ENCODE peak calls at places on chromosomes 12 and 14, in five cellular contexts. F is prostate gland, U is lower lobe of right lung, G is uterus, Z is iPS DF 6.9. D is an unnamed sample. For H3K4me1, the result is how much of the 10 kb centered on the place peaks cover.

GRCh38 chr14:30620178-30620577 is 1.9 kb upstream of the SCFD1 start:
- DNase-seq in Z (no peak), G (no peak), U (no peak), F (no peak), D (no peak)

GRCh38 chr12:98002887-98003493 is 512.4 kb upstream of the TMPO start:
- DNase-seq in G (no peak), U (no peak), F (peak), Z (peak), D (no peak)

GRCh38 chr14:29352681-29353080 is 575.0 kb downstream of the PRKD1 start:
- DNase-seq in F (no peak), U (no peak), G (no peak), Z (no peak), D (no peak)

GRCh38 chr12:91307957-91308705 is 125.5 kb upstream of the DCN start:
- DNase-seq in Z (no peak), F (no peak), U (no peak), G (no peak), D (no peak)

GRCh38 chr14:72045271-72045670 is 113.0 kb downstream of the RGS6 start:
- DNase-seq in F (no peak), G (no peak), Z (no peak), U (no peak), D (no peak)

GRCh38 chr14:93369393-93370266 is 22.6 kb downstream of the COX8C start:
- DNase-seq in F (no peak), Z (no peak), U (no peak), G (no peak), D (no peak)

GRCh38 chr12:43586646-43587245 is 34.7 kb upstream of the ADAMTS20 start:
- DNase-seq in F (no peak), U (no peak), Z (no peak), G (no peak), D (no peak)

GRCh38 chr14:102594514-102595175 is 2.2 kb downstream of the RCOR1 start:
- DNase-seq in G (peak), U (peak), F (peak), Z (no peak), D (peak)

GRCh38 chr12:111887916-111888745 is 46.1 kb downstream of the MAPKAPK5 start:
- DNase-seq in F (no peak), U (peak), Z (no peak), G (no peak), D (peak)

GRCh38 chr12:93440043-93440835 is 1.5 kb downstream of the UBE2N start:
- DNase-seq in Z (no peak), G (no peak), F (no peak), U (no peak), D (no peak)

GRCh38 chr14:47149326-47149725 is 497.7 kb upstream of the RPL10L start:
- DNase-seq in G (no peak), U (no peak), Z (no peak), F (no peak), D (no peak)

GRCh38 chr14:31992051-31992450 is 85.1 kb upstream of the ARHGAP5 start:
- DNase-seq in G (peak), U (no peak), Z (no peak), F (no peak), D (no peak)

DNA sequence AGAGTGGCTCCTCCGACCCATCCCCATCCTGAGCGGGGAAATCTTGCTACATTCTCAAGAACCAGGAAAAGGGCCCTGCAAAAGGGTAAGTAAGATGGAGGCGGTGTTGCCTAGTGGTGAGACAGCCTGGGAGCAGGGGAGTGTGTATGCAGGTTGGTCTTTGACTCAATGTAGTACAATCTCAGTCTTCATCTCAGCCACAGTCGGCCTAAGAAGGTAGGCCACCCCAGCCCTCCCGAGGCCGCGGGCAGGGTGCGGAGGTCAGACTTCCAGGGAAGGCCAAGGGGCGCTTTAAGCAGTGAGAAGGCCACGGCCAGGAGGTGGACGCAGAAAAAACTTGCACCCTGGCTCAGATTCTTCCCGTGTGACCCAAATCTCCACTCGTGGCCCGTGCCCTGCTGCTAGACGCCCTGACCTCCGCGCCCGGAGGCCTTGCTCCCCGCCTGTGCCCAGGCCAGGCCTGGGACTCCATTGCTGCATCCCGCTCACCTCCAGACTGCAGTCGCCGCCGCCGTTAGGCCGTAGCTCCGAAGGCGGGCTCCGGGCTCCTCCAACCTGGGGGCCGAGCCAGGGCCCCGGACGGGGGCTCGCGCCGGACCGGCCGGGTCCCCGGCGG is 435 bp downstream of the FOXM1 start:
- DNase-seq in F (no peak), Z (no peak), U (no peak), G (no peak), D (no peak)
- H3K27ac ChIP-seq in F (peak), Z (no peak), U (peak), G (peak), D (no peak)

GRCh38 chr12:108310489-108310888 is 28.6 kb downstream of the CMKLR1 start:
- DNase-seq in Z (no peak), G (no peak), U (no peak), F (no peak), D (no peak)
- H3K4me1 ChIP-seq in Z (under half), G (under half), U (half or more), F (under half), D (under half)

GRCh38 chr14:105471823-105472495 is 2.7 kb upstream of the CRIP2 start:
- DNase-seq in F (no peak), G (no peak), Z (no peak), U (no peak), D (no peak)

GRCh38 chr14:105473677-105474477 is 744 bp upstream of the CRIP2 start:
- DNase-seq in U (peak), F (peak), Z (peak), G (peak), D (peak)

GRCh38 chr14:105472496-105472991 is 2.1 kb upstream of the CRIP2 start:
- DNase-seq in F (no peak), Z (no peak), U (peak), G (no peak), D (peak)

GRCh38 chr14:105474478-105475268 is at the start of gene CRIP2:
- DNase-seq in U (no peak), F (no peak), Z (no peak), G (no peak), D (peak)

DNA sequence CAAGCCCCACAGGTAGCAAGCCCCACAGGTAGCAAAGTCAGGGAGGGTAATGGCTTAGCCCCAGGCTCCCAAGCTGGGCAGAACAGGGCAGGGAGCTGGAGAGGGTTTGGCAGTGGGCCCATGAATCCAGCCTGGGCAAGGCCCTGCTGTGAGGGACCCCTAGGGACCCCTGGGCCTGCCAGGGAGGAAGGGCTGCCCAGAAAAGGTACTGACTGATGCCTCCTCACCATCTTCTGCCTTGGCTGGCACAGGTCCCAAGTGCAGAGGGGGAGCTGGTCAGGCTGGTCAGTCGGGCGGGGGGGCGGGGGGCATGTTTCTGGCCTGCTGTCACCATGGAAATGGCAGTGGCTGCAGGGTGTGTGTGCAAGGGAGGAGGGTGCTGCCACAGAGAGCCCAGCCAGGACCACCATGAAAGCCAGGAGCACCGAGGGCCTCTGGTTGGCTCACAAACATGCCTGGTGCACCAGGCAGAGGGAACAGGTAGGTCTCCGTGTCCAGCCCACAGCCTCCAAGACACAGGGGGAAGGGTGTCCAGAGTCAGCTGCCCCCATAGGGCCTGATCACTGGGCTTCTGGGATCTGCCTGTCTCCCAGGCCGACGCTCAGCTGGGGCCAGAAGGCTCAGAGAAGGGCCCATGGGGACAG is 1.5 kb upstream of the CRIP2 start:
- DNase-seq in G (no peak), U (no peak), F (no peak), Z (no peak), D (peak)
- H3K4me3 ChIP-seq in G (no peak), U (peak), F (no peak), Z (no peak), D (no peak)

GRCh38 chr12:110245278-110245868 is 35.7 kb upstream of the ATP2A2 start:
- DNase-seq in F (no peak), Z (peak), G (no peak), U (peak), D (no peak)
- H3K27ac ChIP-seq in F (peak), Z (no peak), G (no peak), U (no peak), D (no peak)

DNA sequence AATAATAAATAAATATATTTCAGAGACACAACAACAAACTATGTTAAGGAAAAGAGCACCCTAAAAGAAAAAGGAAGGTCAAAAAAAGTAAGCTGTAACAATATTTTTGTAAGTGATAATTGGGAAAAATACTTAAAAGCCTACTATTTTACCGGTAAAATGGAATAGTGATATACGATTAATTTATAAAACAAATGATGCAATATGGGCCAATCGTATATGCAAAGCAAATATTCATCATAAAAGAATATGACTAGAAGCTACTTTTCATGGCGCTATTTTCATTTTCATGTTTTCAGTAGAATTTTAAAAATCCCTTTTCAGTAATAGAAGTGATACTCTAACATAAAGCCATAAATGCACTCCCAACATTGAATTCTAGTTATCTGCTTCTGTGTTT is 131.0 kb upstream of the AMIGO2 start:
- DNase-seq in G (no peak), F (no peak), Z (no peak), U (no peak), D (no peak)
- H3K4me1 ChIP-seq in G (under half), F (under half), Z (under half), U (under half), D (under half)

GRCh38 chr14:75165586-75166391 is 10.6 kb downstream of the TMED10 start:
- DNase-seq in G (no peak), U (no peak), Z (no peak), F (no peak), D (no peak)

GRCh38 chr14:75163677-75164076 is 12.7 kb downstream of the TMED10 start:
- DNase-seq in G (no peak), U (no peak), F (no peak), Z (no peak), D (no peak)

GRCh38 chr14:75162631-75163030 is 13.8 kb downstream of the TMED10 start:
- DNase-seq in G (no peak), F (no peak), U (no peak), Z (no peak), D (no peak)

GRCh38 chr14:75168586-75169335 is 7.7 kb downstream of the TMED10 start:
- DNase-seq in G (no peak), Z (no peak), U (no peak), F (no peak), D (no peak)

GRCh38 chr14:75164809-75165208 is 11.6 kb downstream of the TMED10 start:
- DNase-seq in G (no peak), U (no peak), Z (no peak), F (no peak), D (no peak)
- H3K4me3 ChIP-seq in G (no peak), U (no peak), Z (no peak), F (no peak), D (no peak)

GRCh38 chr12:105878964-105879363 is 259.8 kb downstream of the NUAK1 start:
- DNase-seq in Z (no peak), F (no peak), U (no peak), G (no peak), D (no peak)

GRCh38 chr12:105887131-105887530 is 251.6 kb downstream of the NUAK1 start:
- DNase-seq in F (no peak), U (no peak), G (no peak), Z (no peak), D (no peak)

GRCh38 chr12:105876426-105876927 is 262.3 kb downstream of the NUAK1 start:
- DNase-seq in U (no peak), Z (no peak), G (no peak), F (no peak), D (no peak)

GRCh38 chr12:105880824-105881388 is 257.8 kb downstream of the NUAK1 start:
- DNase-seq in U (no peak), Z (no peak), F (no peak), G (no peak), D (no peak)

GRCh38 chr12:105882404-105882803 is 256.4 kb downstream of the NUAK1 start:
- DNase-seq in U (no peak), G (peak), Z (no peak), F (no peak), D (no peak)
- H3K27ac ChIP-seq in U (no peak), G (peak), Z (no peak), F (no peak), D (no peak)

GRCh38 chr12:50547742-50548141 is 43.0 kb downstream of the DIP2B start:
- DNase-seq in F (no peak), U (no peak), G (no peak), Z (no peak), D (no peak)

GRCh38 chr12:50542448-50542847 is 37.7 kb downstream of the DIP2B start:
- DNase-seq in F (no peak), Z (no peak), G (no peak), U (no peak), D (no peak)

GRCh38 chr12:50545783-50546182 is 41.0 kb downstream of the DIP2B start:
- DNase-seq in Z (no peak), F (no peak), U (no peak), G (no peak), D (no peak)

GRCh38 chr12:50546441-50547318 is 41.9 kb downstream of the DIP2B start:
- DNase-seq in F (no peak), G (no peak), U (no peak), Z (no peak), D (no peak)

DNA sequence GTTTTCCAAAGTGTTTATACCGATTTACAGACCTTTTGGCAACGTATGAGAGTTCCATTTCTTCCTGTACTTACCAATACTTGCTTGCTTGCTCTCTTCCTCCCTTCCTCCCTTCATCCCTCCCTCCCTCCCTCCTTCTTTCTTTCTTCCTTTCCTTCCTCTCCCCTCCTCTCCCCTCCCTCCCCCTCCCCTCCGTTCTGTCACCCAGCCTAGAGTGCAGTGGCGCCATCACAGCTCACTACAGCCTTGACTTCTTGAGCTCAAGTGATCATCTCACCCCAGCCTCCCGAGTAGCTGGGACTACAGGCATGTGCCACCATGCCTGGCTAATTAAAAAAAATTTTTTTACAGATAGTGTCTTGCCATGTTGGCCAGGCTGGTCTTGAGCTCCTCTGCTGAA is 40.4 kb downstream of the DIP2B start:
- DNase-seq in F (no peak), G (no peak), U (no peak), Z (no peak), D (no peak)
- H3K4me1 ChIP-seq in F (under half), G (under half), U (under half), Z (under half), D (under half)

D was measured in aorta.